ENCODE peak calls at places on chromosome 3, in five cellular contexts. M is caudate nucleus; P is effector memory CD4-positive, alpha-beta T cell; K is HFF-Myc; A is progenitor cell of endocrine pancreas. Z is an unnamed sample.

GRCh38 chr3:183388213-183388612 is 40.2 kb downstream of the MCF2L2 start:
- DNase-seq in M (no peak), P (no peak), K (no peak), A (no peak), Z (no peak)

GRCh38 chr3:15384510-15385237 is 42.7 kb downstream of the METTL6 start:
- DNase-seq in M (no peak), P (no peak), K (no peak), A (no peak), Z (no peak)

GRCh38 chr3:172626241-172626640 is 84.6 kb downstream of the NCEH1 start:
- DNase-seq in M (no peak), P (no peak), K (no peak), A (no peak), Z (no peak)

GRCh38 chr3:166405465-166405864 is 568.2 kb upstream of the BCHE start:
- DNase-seq in M (no peak), P (no peak), K (no peak), A (no peak), Z (no peak)

GRCh38 chr3:122923611-122924010 is 104.0 kb downstream of the SEMA5B start:
- DNase-seq in M (no peak), P (no peak), K (no peak), A (no peak), Z (no peak)

GRCh38 chr3:149638401-149639092 is 19.3 kb downstream of the WWTR1 start:
- DNase-seq in M (no peak), P (no peak), K (peak; percentile 83), A (no peak), Z (no peak)

GRCh38 chr3:3902156-3902555 is 102.9 kb downstream of the LRRN1 start:
- DNase-seq in M (no peak), P (no peak), K (no peak), A (no peak), Z (no peak)

GRCh38 chr3:82186017-82186416 is 424.6 kb upstream of the GBE1 start:
- DNase-seq in M (no peak), P (no peak), K (no peak), A (no peak), Z (no peak)

GRCh38 chr3:195069501-195070251 is 201.3 kb downstream of the XXYLT1 start:
- DNase-seq in M (no peak), P (no peak), K (no peak), A (no peak), Z (no peak)

GRCh38 chr3:25604107-25604805 is 60.5 kb downstream of the TOP2B start:
- DNase-seq in M (no peak), P (no peak), K (no peak), A (no peak), Z (no peak)

GRCh38 chr3:153667341-153667740 is 453.8 kb upstream of the ARHGEF26 start:
- DNase-seq in M (no peak), P (no peak), K (no peak), A (no peak), Z (no peak)

GRCh38 chr3:151900460-151900859 is 27.0 kb downstream of the SUCNR1 start:
- DNase-seq in M (no peak), P (no peak), K (no peak), A (no peak), Z (no peak)

GRCh38 chr3:46460051-46460450 is 4.7 kb downstream of the LTF start:
- DNase-seq in M (no peak), P (no peak), K (no peak), A (no peak), Z (no peak)

GRCh38 chr3:47436180-47436579 is 39.6 kb downstream of the SCAP start:
- DNase-seq in M (no peak), P (no peak), K (no peak), A (no peak), Z (no peak)

GRCh38 chr3:156691920-156692319 is 17.5 kb downstream of the TIPARP start:
- DNase-seq in M (no peak), P (no peak), K (peak; percentile 55), A (no peak), Z (no peak)